ENCODE peak calls at places on chromosome 16, in five cellular contexts. S is H9, I is OCI-LY7, T is cardiac muscle cell, V is transverse colon. G is an unnamed sample.

GRCh38 chr16:82470506-82471196 is 156.1 kb upstream of the CDH13 start:
- DNase-seq in S (no peak), I (no peak), T (no peak), V (peak; percentile 19), G (no peak)

GRCh38 chr16:11639925-11640899 is 28.0 kb upstream of the SNN start:
- DNase-seq in S (peak; percentile 70), I (no peak), T (peak; percentile 98), V (peak; percentile 62), G (no peak)

GRCh38 chr16:84144859-84145639 is at the start of the genes DNAAF1 and HSDL1:
- DNase-seq in S (peak; percentile 89), I (peak; percentile 92), T (peak; percentile 88), V (peak; percentile 94), G (peak; percentile 96)

GRCh38 chr16:27317320-27317719 is 3.5 kb downstream of the IL4R start:
- DNase-seq in S (no peak), I (no peak), T (no peak), V (no peak), G (no peak)

GRCh38 chr16:31145398-31145990 is 4.4 kb downstream of the PRSS36 start:
- DNase-seq in S (no peak), I (no peak), T (no peak), V (no peak), G (no peak)

GRCh38 chr16:21704733-21705132 is 41.0 kb downstream of the OTOA start:
- DNase-seq in S (no peak), I (no peak), T (no peak), V (no peak), G (peak; percentile 47)

GRCh38 chr16:66036775-66037715 is 329.4 kb upstream of the CDH5 start:
- DNase-seq in S (no peak), I (no peak), T (peak; percentile 85), V (no peak), G (no peak)

GRCh38 chr16:31093132-31093703 is 1.4 kb downstream of the VKORC1 start:
- DNase-seq in S (peak; percentile 69), I (peak; percentile 59), T (peak; percentile 47), V (peak; percentile 33), G (peak; percentile 68)

GRCh38 chr16:67441289-67441753 is 10.4 kb downstream of the HSD11B2 start:
- DNase-seq in S (no peak), I (no peak), T (no peak), V (peak; percentile 95), G (no peak)

GRCh38 chr16:68284847-68285246 is 20.5 kb downstream of the SLC7A6 start:
- DNase-seq in S (no peak), I (peak; percentile 95), T (no peak), V (peak; percentile 35), G (peak; percentile 83)

GRCh38 chr16:17467923-17468540 is 2.7 kb downstream of the XYLT1 start:
- DNase-seq in S (peak; percentile 78), I (peak; percentile 63), T (peak; percentile 74), V (peak; percentile 80), G (peak; percentile 68)

GRCh38 chr16:71894229-71894920 is 956 bp upstream of the IST1 start:
- DNase-seq in S (peak; percentile 86), I (peak; percentile 43), T (peak; percentile 69), V (peak; percentile 53), G (peak; percentile 77)

GRCh38 chr16:15961060-15961511 is 11.7 kb downstream of the ABCC1 start:
- DNase-seq in S (no peak), I (peak; percentile 30), T (no peak), V (no peak), G (no peak)

GRCh38 chr16:77868478-77868877 is 80.1 kb downstream of the VAT1L start:
- DNase-seq in S (no peak), I (no peak), T (no peak), V (no peak), G (no peak)

GRCh38 chr16:1543085-1543896 is 9.8 kb downstream of the TMEM204 start:
- DNase-seq in S (peak; percentile 51), I (peak; percentile 4), T (peak; percentile 87), V (peak; percentile 43), G (no peak)

GRCh38 chr16:86772231-86772510 is 193.8 kb downstream of the FOXL1 start:
- DNase-seq in S (no peak), I (no peak), T (no peak), V (no peak), G (no peak)

GRCh38 chr16:89071686-89072182 is 21.9 kb upstream of the ACSF3 start:
- DNase-seq in S (no peak), I (no peak), T (no peak), V (peak; percentile 51), G (no peak)

GRCh38 chr16:4700997-4701743 is 7.8 kb downstream of the NUDT16L1 start:
- DNase-seq in S (no peak), I (no peak), T (no peak), V (peak; percentile 79), G (no peak)

GRCh38 chr16:14627088-14627487 is 3.0 kb downstream of the PARN start:
- DNase-seq in S (no peak), I (no peak), T (no peak), V (no peak), G (no peak)

GRCh38 chr16:17205279-17206139 is 265.3 kb downstream of the XYLT1 start:
- DNase-seq in S (peak; percentile 48), I (no peak), T (no peak), V (no peak), G (no peak)

GRCh38 chr16:15690296-15690695 is 40.3 kb downstream of the NDE1 start:
- DNase-seq in S (no peak), I (no peak), T (no peak), V (no peak), G (no peak)

GRCh38 chr16:68643227-68643626 is 1.9 kb upstream of the CDH3 start:
- DNase-seq in S (no peak), I (no peak), T (no peak), V (no peak), G (no peak)

GRCh38 chr16:19524356-19524865 is 669 bp downstream of the CCP110 start:
- DNase-seq in S (no peak), I (peak; percentile 31), T (no peak), V (no peak), G (peak; percentile 79)

GRCh38 chr16:80085606-80086005 is 455.2 kb upstream of the DYNLRB2 start:
- DNase-seq in S (no peak), I (no peak), T (no peak), V (no peak), G (no peak)

GRCh38 chr16:65618931-65619330 is 497.1 kb upstream of the CDH11 start:
- DNase-seq in S (no peak), I (no peak), T (peak; percentile 27), V (no peak), G (no peak)

GRCh38 chr16:2296662-2297505 is 29.0 kb upstream of the RNPS1 start:
- DNase-seq in S (peak; percentile 71), I (peak; percentile 16), T (peak; percentile 40), V (no peak), G (peak; percentile 76)

GRCh38 chr16:47970291-47970931 is 185.4 kb downstream of the ABCC12 start:
- DNase-seq in S (no peak), I (peak; percentile 12), T (peak; percentile 58), V (no peak), G (peak; percentile 82)

GRCh38 chr16:89155851-89156739 is 15.5 kb upstream of the CDH15 start:
- DNase-seq in S (no peak), I (peak; percentile 34), T (peak; percentile 21), V (no peak), G (no peak)

GRCh38 chr16:9302102-9302501 is 210.7 kb downstream of the HAPSTR1 start:
- DNase-seq in S (no peak), I (no peak), T (no peak), V (peak; percentile 58), G (no peak)

GRCh38 chr16:30786936-30787612 is at the start of gene ZNF629:
- DNase-seq in S (peak; percentile 71), I (peak; percentile 39), T (peak; percentile 79), V (peak; percentile 73), G (peak; percentile 74)

GRCh38 chr16:35201151-35201550 is 1741.7 kb downstream of the TP53TG3F start:
- DNase-seq in S (no peak), I (no peak), T (no peak), V (no peak), G (no peak)
- H3K9me3 ChIP-seq in S (peaks cover 89% of the 10 kb centered on the region), I (no peaks in the 10 kb centered on the region), T (no peaks in the 10 kb centered on the region), V (no peaks in the 10 kb centered on the region), G (peaks cover 24% of the 10 kb centered on the region)

DNA sequence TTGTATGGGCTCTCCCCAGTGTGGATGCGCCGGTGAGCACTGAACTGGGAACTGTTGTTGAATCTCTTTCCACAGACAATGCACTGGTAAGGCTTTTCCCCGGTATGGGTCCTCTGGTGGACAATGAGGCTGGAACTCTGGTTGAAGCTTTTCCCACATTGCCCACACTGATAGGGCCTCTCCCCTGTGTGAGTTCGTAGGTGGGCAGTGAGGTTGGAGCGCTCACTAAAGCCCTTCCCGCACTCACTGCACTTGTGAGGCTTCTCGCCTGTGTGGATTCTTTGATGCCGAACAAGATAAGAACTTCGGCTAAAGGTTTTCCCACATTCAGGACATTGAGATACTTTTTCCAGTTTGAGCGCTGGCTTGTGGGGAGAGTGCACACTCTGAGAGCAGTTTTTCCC is 17.8 kb downstream of the ZSCAN32 start:
- DNase-seq in S (no peak), I (no peak), T (no peak), V (no peak), G (no peak)
- H3K9me3 ChIP-seq in S (peaks cover 65% of the 10 kb centered on the region), I (no peaks in the 10 kb centered on the region), T (peaks cover 10% of the 10 kb centered on the region), V (peaks cover 80% of the 10 kb centered on the region), G (peaks cover 40% of the 10 kb centered on the region)

DNA sequence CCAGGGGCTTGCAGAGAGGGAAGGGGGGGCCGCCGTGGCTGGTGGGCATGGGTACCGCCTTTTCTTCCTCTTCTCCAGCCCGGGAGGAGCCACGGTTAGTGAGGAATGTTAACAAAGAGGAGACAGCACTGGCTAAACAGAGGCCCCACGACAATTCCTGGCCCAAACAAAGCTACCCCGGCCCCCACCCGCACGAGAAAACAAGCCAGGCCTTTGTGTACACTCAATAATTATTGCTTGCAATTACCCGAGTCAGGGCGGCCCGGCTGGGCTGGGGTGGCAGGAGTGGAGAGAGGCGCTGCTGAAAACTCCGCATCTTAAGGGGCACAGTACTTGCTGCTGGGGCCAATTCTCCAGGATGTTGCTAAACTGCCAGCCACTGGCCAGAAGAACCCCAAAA is 56.4 kb downstream of the IRX5 start:
- DNase-seq in S (no peak), I (no peak), T (no peak), V (no peak), G (no peak)
- H3K9me3 ChIP-seq in S (no peaks in the 10 kb centered on the region), I (no peaks in the 10 kb centered on the region), T (no peaks in the 10 kb centered on the region), V (no peaks in the 10 kb centered on the region), G (no peaks in the 10 kb centered on the region)

DNA sequence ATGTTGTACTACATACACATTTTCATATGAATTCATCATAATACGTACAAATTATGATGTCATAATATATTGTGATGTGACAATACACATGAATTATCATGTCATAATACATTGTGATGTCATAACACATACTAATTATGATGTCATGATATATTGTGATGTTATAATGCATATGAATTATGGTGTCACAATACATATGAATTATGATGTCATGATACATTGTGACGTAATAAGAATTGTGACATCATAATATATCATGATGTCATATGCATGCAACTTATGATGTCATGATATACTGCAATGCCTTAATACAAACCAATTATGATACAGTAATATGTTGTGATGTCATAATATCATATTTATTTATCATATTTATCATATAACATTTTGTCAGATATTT is 2074.3 kb downstream of the TP53TG3F start:
- DNase-seq in S (no peak), I (peak; percentile 1), T (no peak), V (no peak), G (no peak)
- H3K9me3 ChIP-seq in S (peaks cover 48% of the 10 kb centered on the region), I (no peaks in the 10 kb centered on the region), T (no peaks in the 10 kb centered on the region), V (no peaks in the 10 kb centered on the region), G (peaks cover 20% of the 10 kb centered on the region)